ENCODE peak calls at places on chromosomes 7 and 10, in ten cellular contexts. R is OCI-M1; U is stimulated activated CD8-positive, alpha-beta memory T cell treated with anti-CD3 and anti-CD28 coated beads, Interleukin-15, amount 100 ng/mL, for 24 hours; J is substantia nigra; S is T-helper 2 cell; X is activated CD4-positive, alpha-beta T cell treated with anti-CD3 and anti-CD28 coated beads, Interleukin-2, amount 50 U/mL, for 48 hours; H is smooth muscle cell of the brain vasculature; P is stimulated activated CD4-positive, alpha-beta T cell treated with anti-CD3 and anti-CD28 coated beads, Interleukin-2, amount 100 ng/mL, for 24 hours; M is cardiac fibroblast; Y is NCI-H82. N is an unnamed sample.

GRCh38 chr7:149245244-149245643 is 5.8 kb downstream of the ZNF212 start:
- DNase-seq in R (no peak), S (no peak), J (no peak), X (peak; percentile 73), H (no peak), Y (no peak), U (no peak), P (peak; percentile 55), M (no peak), N (peak; percentile 36)

GRCh38 chr10:86402283-86402931 is 35.8 kb upstream of the GRID1 start:
- DNase-seq in M (peak; percentile 28), P (no peak), X (no peak), S (no peak), H (no peak), J (no peak), R (no peak), U (no peak), Y (peak; percentile 7), N (no peak)

GRCh38 chr7:133364959-133365680 is 112.2 kb downstream of the EXOC4 start:
- DNase-seq in X (no peak), Y (no peak), P (no peak), J (no peak), S (no peak), M (peak; percentile 74), R (no peak), U (no peak), H (no peak), N (no peak)

GRCh38 chr10:70850097-70850496 is 34.3 kb downstream of the SGPL1 start:
- DNase-seq in Y (no peak), H (no peak), R (no peak), P (no peak), U (no peak), S (no peak), J (no peak), X (no peak), M (peak; percentile 37), N (no peak)

GRCh38 chr7:150378115-150378852 is 846 bp upstream of the ZNF775 start:
- DNase-seq in R (peak; percentile 79), H (peak; percentile 57), J (peak; percentile 18), X (peak; percentile 43), P (peak; percentile 42), Y (peak; percentile 92), U (no peak), S (peak; percentile 27), M (peak; percentile 83), N (peak; percentile 23)

GRCh38 chr10:130369645-130370381 is 233.6 kb downstream of the GLRX3 start:
- DNase-seq in X (no peak), Y (no peak), S (no peak), H (no peak), U (no peak), J (no peak), R (no peak), P (no peak), M (no peak), N (no peak)

GRCh38 chr10:75972494-75973276 is 541.3 kb downstream of the LRMDA start:
- DNase-seq in Y (peak; percentile 38), J (no peak), U (no peak), P (no peak), R (peak; percentile 21), S (no peak), X (no peak), H (peak; percentile 18), M (peak; percentile 81), N (no peak)

GRCh38 chr10:80599424-80599847 is 61.7 kb downstream of the SH2D4B start:
- DNase-seq in U (no peak), S (no peak), J (no peak), R (peak; percentile 90), X (peak; percentile 43), M (peak; percentile 48), Y (peak; percentile 84), H (no peak), P (peak; percentile 24), N (peak; percentile 38)

GRCh38 chr10:1123972-1124371 is 67.8 kb downstream of the WDR37 start:
- DNase-seq in U (no peak), J (no peak), H (no peak), M (no peak), S (no peak), X (no peak), Y (no peak), R (no peak), P (no peak), N (no peak)

GRCh38 chr10:114987995-114988394 is 50.0 kb downstream of the TRUB1 start:
- DNase-seq in X (no peak), U (no peak), Y (no peak), H (no peak), R (no peak), P (no peak), M (peak; percentile 33), S (no peak), J (no peak), N (no peak)

GRCh38 chr10:44984671-44985101 is 6.1 kb upstream of the DEPP1 start:
- DNase-seq in U (no peak), M (no peak), S (no peak), H (no peak), X (no peak), J (no peak), P (no peak), R (no peak), Y (no peak), N (no peak)

GRCh38 chr7:33643497-33643896 is 261.8 kb upstream of the BMPER start:
- DNase-seq in X (no peak), U (no peak), R (no peak), H (no peak), M (peak; percentile 3), P (no peak), S (no peak), Y (no peak), J (no peak), N (no peak)

N was measured in stimulated activated naive B cell treated with anti-CD40 and anti-IgM and Interleukin-4, amounts not matched to agents 10 μg/mL and 1 μg/mL and 100 μg/mL, for 72 hours.